ENCODE peak calls at places on chromosomes 3 and 15, in six cellular contexts. C, N, B, W, M and T are unnamed samples.

GRCh38 chr15:90463381-90463780 is 66.3 kb upstream of the CRTC3 start:
- DNase-seq in B (peak), M (no peak), C (no peak), N (peak), W (no peak), T (no peak)

GRCh38 chr3:118945834-118946233 is 88.8 kb downstream of the IGSF11 start:
- DNase-seq in B (no peak), W (peak), N (no peak), M (no peak), C (no peak), T (no peak)

GRCh38 chr15:32659340-32659831 is 17.9 kb downstream of the SCG5 start:
- DNase-seq in N (no peak), C (no peak), M (peak), W (no peak), B (no peak), T (no peak)

GRCh38 chr3:63967675-63968611 is 55.4 kb downstream of the PSMD6 start:
- DNase-seq in C (peak), B (peak), N (peak), W (no peak), M (no peak), T (peak)

GRCh38 chr3:115975353-115975752 is 352.0 kb downstream of the GAP43 start:
- DNase-seq in N (no peak), C (no peak), W (no peak), M (no peak), B (no peak), T (peak)

GRCh38 chr3:118991775-118992174 is 42.9 kb downstream of the IGSF11 start:
- DNase-seq in N (peak), M (no peak), W (peak), B (peak), C (no peak), T (no peak)

GRCh38 chr3:132660745-132661067 is 577 bp downstream of the UBA5 start:
- DNase-seq in B (no peak), N (no peak), M (no peak), C (peak), W (no peak), T (no peak)

GRCh38 chr3:137972401-137972800 is 37.6 kb upstream of the CLDN18 start:
- DNase-seq in B (no peak), C (no peak), M (no peak), N (no peak), W (no peak), T (no peak)

GRCh38 chr3:126760541-126760940 is 56.5 kb downstream of the CHCHD6 start:
- DNase-seq in B (no peak), C (no peak), M (no peak), W (no peak), N (no peak), T (no peak)

GRCh38 chr3:150184426-150185071 is 213.9 kb upstream of the PFN2 start:
- DNase-seq in N (no peak), B (no peak), W (no peak), M (no peak), C (no peak), T (peak)

GRCh38 chr3:169966951-169967915 is 626 bp downstream of the SEC62 start:
- DNase-seq in W (peak), C (peak), B (peak), N (peak), M (peak), T (peak)